ENCODE peak calls at places on chromosomes 11 and 22, in nine cellular contexts. D is AG10803; M is C1 segment of cervical spinal cord; A is Karpas-422; S is KBM-7; F is head of caudate nucleus; P is ureter; R is adrenal gland; X is stimulated activated CD8-positive, alpha-beta memory T cell treated with anti-CD3 and anti-CD28 coated beads, Interleukin-12 subunit alpha, Interleukin-12 subunit beta, amount 100 ng/mL, for 4 hours. J is an unnamed sample.

GRCh38 chr22:38572065-38572464 is 2.1 kb upstream of the DMC1 start:
- DNase-seq in D (peak; percentile 61), M (no peak), A (peak; percentile 72), S (peak; percentile 61), F (peak; percentile 81), P (peak; percentile 53), R (peak; percentile 51), X (no peak), J (no peak)

GRCh38 chr11:36149538-36150242 is 139.5 kb downstream of the COMMD9 start:
- DNase-seq in D (peak; percentile 95), M (no peak), A (peak; percentile 86), S (peak; percentile 68), F (peak; percentile 82), P (peak; percentile 62), R (peak; percentile 84), X (no peak), J (peak; percentile 33)

GRCh38 chr22:21573750-21574494 is 6.4 kb downstream of the UBE2L3 start:
- DNase-seq in D (no peak), M (no peak), A (no peak), S (no peak), F (no peak), P (no peak), R (no peak), X (no peak), J (no peak)

GRCh38 chr11:128472128-128473110 is 114.9 kb downstream of the ETS1 start:
- DNase-seq in D (no peak), M (no peak), A (no peak), S (no peak), F (no peak), P (no peak), R (no peak), X (no peak), J (no peak)

GRCh38 chr11:120332822-120333716 is 3.1 kb upstream of the ARHGEF12 start:
- DNase-seq in D (peak; percentile 87), M (no peak), A (no peak), S (no peak), F (no peak), P (no peak), R (no peak), X (no peak), J (no peak)

GRCh38 chr11:11069741-11070550 is 212.1 kb upstream of the ZBED5 start:
- DNase-seq in D (peak; percentile 12), M (no peak), A (no peak), S (peak; percentile 63), F (no peak), P (no peak), R (no peak), X (no peak), J (no peak)

GRCh38 chr11:12189543-12190235 is 79.3 kb downstream of the MICAL2 start:
- DNase-seq in D (no peak), M (no peak), A (no peak), S (peak; percentile 40), F (no peak), P (peak; percentile 80), R (no peak), X (no peak), J (no peak)

GRCh38 chr11:17652556-17652955 is 66.8 kb upstream of the MYOD1 start:
- DNase-seq in D (no peak), M (no peak), A (no peak), S (no peak), F (no peak), P (no peak), R (no peak), X (no peak), J (no peak)

GRCh38 chr11:79708319-79708928 is 267.6 kb upstream of the TENM4 start:
- DNase-seq in D (peak; percentile 26), M (no peak), A (peak; percentile 86), S (peak; percentile 64), F (no peak), P (no peak), R (peak; percentile 30), X (no peak), J (no peak)

GRCh38 chr22:49936973-49937757 is 18.7 kb downstream of the CRELD2 start:
- DNase-seq in D (no peak), M (peak; percentile 49), A (no peak), S (no peak), F (peak; percentile 94), P (no peak), R (no peak), X (no peak), J (peak; percentile 57)

GRCh38 chr11:119619665-119620064 is 109.3 kb downstream of the NECTIN1 start:
- DNase-seq in D (no peak), M (no peak), A (no peak), S (no peak), F (no peak), P (no peak), R (no peak), X (no peak), J (no peak)

GRCh38 chr22:45830531-45831245 is 146.3 kb downstream of the WNT7B start:
- DNase-seq in D (no peak), M (no peak), A (peak; percentile 43), S (no peak), F (no peak), P (no peak), R (no peak), X (no peak), J (no peak)

GRCh38 chr11:2305862-2306823 is 4.3 kb downstream of the TSPAN32 start:
- DNase-seq in D (peak; percentile 90), M (no peak), A (no peak), S (no peak), F (no peak), P (peak; percentile 87), R (peak; percentile 35), X (no peak), J (peak; percentile 25)

GRCh38 chr11:65854161-65854592 is 3.8 kb downstream of the CFL1 start:
- DNase-seq in D (no peak), M (no peak), A (peak; percentile 43), S (no peak), F (no peak), P (no peak), R (no peak), X (no peak), J (peak; percentile 68)

GRCh38 chr11:1199689-1200610 is 22.9 kb upstream of the MUC5B start:
- DNase-seq in D (no peak), M (no peak), A (no peak), S (no peak), F (no peak), P (no peak), R (no peak), X (no peak), J (peak; percentile 40)

GRCh38 chr11:62688481-62688880 is 849 bp downstream of the LRRN4CL start:
- DNase-seq in D (peak; percentile 29), M (no peak), A (no peak), S (no peak), F (no peak), P (no peak), R (no peak), X (no peak), J (no peak)

J was measured in stomach.